ENCODE peak calls at places on chromosomes 6 and 20, in ten cellular contexts. Z, Y, T, C, O, A, L, X, U and H are unnamed samples.

GRCh38 chr20:48230251-48230650 is 445.0 kb upstream of the SULF2 start:
- DNase-seq in Z (no peak), T (no peak), U (no peak), Y (no peak), C (no peak), A (no peak), L (no peak), O (no peak), X (no peak), H (no peak)

GRCh38 chr20:9032758-9033157 is 36.1 kb upstream of the PLCB4 start:
- DNase-seq in C (no peak), T (no peak), X (no peak), A (no peak), Z (no peak), O (no peak), L (no peak), U (no peak), Y (no peak), H (no peak)

GRCh38 chr6:75568100-75568499 is 33.6 kb upstream of the SENP6 start:
- DNase-seq in C (no peak), O (no peak), U (no peak), T (no peak), Y (no peak), L (no peak), Z (no peak), X (no peak), A (no peak), H (no peak)

GRCh38 chr6:113060664-113061063 is 713.5 kb downstream of the RFPL4B start:
- DNase-seq in Y (no peak), O (no peak), U (no peak), C (no peak), A (no peak), Z (no peak), T (no peak), X (no peak), L (no peak), H (no peak)

GRCh38 chr6:99241905-99242534 is 107.5 kb downstream of the FAXC start:
- DNase-seq in T (peak), U (peak), L (no peak), Z (peak), O (no peak), C (no peak), X (no peak), A (peak), Y (no peak), H (peak)

GRCh38 chr6:105373481-105373880 is 29.4 kb downstream of the PREP start:
- DNase-seq in Y (no peak), L (no peak), X (peak), Z (no peak), O (no peak), C (no peak), U (no peak), A (no peak), T (no peak), H (no peak)

GRCh38 chr20:60572991-60573390 is 614.8 kb downstream of the CDH26 start:
- DNase-seq in O (no peak), Y (no peak), X (no peak), L (no peak), A (no peak), T (no peak), U (no peak), Z (no peak), C (no peak), H (no peak)

GRCh38 chr6:133553652-133554051 is 312.5 kb downstream of the EYA4 start:
- DNase-seq in Z (peak), X (no peak), Y (no peak), C (peak), U (peak), A (peak), T (peak), L (no peak), O (peak), H (peak)

GRCh38 chr6:63636516-63636968 is 940 bp downstream of the PHF3 start:
- DNase-seq in L (peak), U (peak), O (peak), Z (peak), C (peak), T (peak), A (no peak), X (peak), Y (peak), H (peak)

GRCh38 chr20:59148713-59149493 is 14.7 kb upstream of the ZNF831 start:
- DNase-seq in T (no peak), C (no peak), O (no peak), L (no peak), Y (no peak), X (no peak), A (no peak), U (no peak), Z (no peak), H (no peak)

GRCh38 chr6:158033751-158034702 is 52.4 kb downstream of the SYNJ2 start:
- DNase-seq in L (no peak), T (peak), X (no peak), Y (no peak), C (no peak), Z (no peak), U (no peak), A (no peak), O (no peak), H (peak)

GRCh38 chr6:33324139-33324538 is 6.6 kb upstream of the ZBTB22 start:
- DNase-seq in U (no peak), Z (no peak), A (no peak), C (no peak), O (no peak), Y (no peak), T (no peak), L (no peak), X (no peak), H (no peak)

GRCh38 chr6:119728935-119729334 is 379.4 kb upstream of the MAN1A1 start:
- DNase-seq in Z (no peak), L (no peak), T (no peak), X (no peak), U (no peak), Y (no peak), C (no peak), A (no peak), O (no peak), H (no peak)

GRCh38 chr20:59082981-59083380 is 40.4 kb upstream of the PRELID3B start:
- DNase-seq in U (no peak), A (no peak), T (no peak), Z (peak), O (no peak), C (no peak), Y (no peak), L (no peak), X (no peak), H (no peak)

GRCh38 chr20:14259691-14260090 is 77.7 kb downstream of the FLRT3 start:
- DNase-seq in C (no peak), Y (no peak), Z (peak), X (no peak), U (no peak), L (no peak), O (no peak), T (no peak), A (no peak), H (no peak)

GRCh38 chr6:107670792-107671199 is 153.3 kb downstream of the SCML4 start:
- DNase-seq in X (no peak), U (peak), Z (peak), A (no peak), Y (no peak), T (no peak), C (no peak), O (peak), L (no peak), H (peak)

GRCh38 chr6:56226946-56227879 is 20.2 kb downstream of the COL21A1 start:
- DNase-seq in Y (no peak), U (no peak), Z (peak), L (no peak), C (no peak), T (no peak), A (no peak), O (no peak), X (no peak), H (peak)

GRCh38 chr20:48679603-48680002 is 148.2 kb downstream of the PREX1 start:
- DNase-seq in C (no peak), L (no peak), U (peak), A (no peak), X (no peak), T (no peak), O (no peak), Z (peak), Y (no peak), H (no peak)

GRCh38 chr20:43442310-43442880 is 15.3 kb upstream of the SRSF6 start:
- DNase-seq in C (no peak), X (no peak), U (peak), Y (no peak), A (no peak), T (no peak), O (no peak), Z (peak), L (no peak), H (peak)

GRCh38 chr20:61411743-61412142 is 159.7 kb downstream of the CDH4 start:
- DNase-seq in O (no peak), Y (no peak), Z (no peak), X (no peak), C (no peak), T (no peak), A (no peak), L (no peak), U (no peak), H (no peak)

GRCh38 chr6:126170875-126171489 is 168.9 kb upstream of the CENPW start:
- DNase-seq in Y (no peak), C (no peak), Z (peak), A (no peak), L (no peak), X (no peak), T (no peak), O (no peak), U (peak), H (peak)

GRCh38 chr6:12851123-12851695 is 134.6 kb downstream of the PHACTR1 start:
- DNase-seq in U (peak), Z (no peak), L (no peak), Y (no peak), O (no peak), X (no peak), T (no peak), C (no peak), A (no peak), H (peak)

GRCh38 chr6:56724455-56724854 is 81.8 kb upstream of the DST start:
- DNase-seq in X (no peak), L (no peak), A (no peak), O (no peak), T (no peak), C (no peak), Y (no peak), U (no peak), Z (no peak), H (no peak)

GRCh38 chr6:10154251-10154650 is 260.6 kb downstream of the TFAP2A start:
- DNase-seq in L (no peak), T (no peak), U (no peak), Z (no peak), A (no peak), Y (no peak), X (no peak), O (no peak), C (no peak), H (no peak)

GRCh38 chr20:45070932-45071632 is 29.8 kb downstream of the KCNS1 start:
- DNase-seq in T (no peak), X (no peak), L (no peak), U (no peak), A (no peak), Y (no peak), O (no peak), Z (peak), C (no peak), H (peak)

GRCh38 chr20:24153101-24154040 is 164.8 kb upstream of the GGTLC1 start:
- DNase-seq in L (no peak), X (no peak), U (no peak), C (no peak), O (no peak), T (no peak), Y (no peak), A (no peak), Z (no peak), H (no peak)

GRCh38 chr6:20960067-20960466 is 425.8 kb downstream of the CDKAL1 start:
- DNase-seq in U (peak), Y (no peak), O (no peak), T (no peak), A (no peak), X (no peak), Z (no peak), L (no peak), C (no peak), H (no peak)

GRCh38 chr20:47857142-47857993 is 72.1 kb upstream of the SULF2 start:
- DNase-seq in O (peak), L (no peak), C (peak), T (no peak), Z (no peak), X (peak), U (no peak), Y (no peak), A (no peak), H (peak)

GRCh38 chr6:32668226-32668747 is 1.8 kb upstream of the HLA-DQB1 start:
- DNase-seq in L (peak), A (no peak), Z (peak), T (peak), X (peak), Y (no peak), C (no peak), U (peak), O (peak), H (peak)

DNA sequence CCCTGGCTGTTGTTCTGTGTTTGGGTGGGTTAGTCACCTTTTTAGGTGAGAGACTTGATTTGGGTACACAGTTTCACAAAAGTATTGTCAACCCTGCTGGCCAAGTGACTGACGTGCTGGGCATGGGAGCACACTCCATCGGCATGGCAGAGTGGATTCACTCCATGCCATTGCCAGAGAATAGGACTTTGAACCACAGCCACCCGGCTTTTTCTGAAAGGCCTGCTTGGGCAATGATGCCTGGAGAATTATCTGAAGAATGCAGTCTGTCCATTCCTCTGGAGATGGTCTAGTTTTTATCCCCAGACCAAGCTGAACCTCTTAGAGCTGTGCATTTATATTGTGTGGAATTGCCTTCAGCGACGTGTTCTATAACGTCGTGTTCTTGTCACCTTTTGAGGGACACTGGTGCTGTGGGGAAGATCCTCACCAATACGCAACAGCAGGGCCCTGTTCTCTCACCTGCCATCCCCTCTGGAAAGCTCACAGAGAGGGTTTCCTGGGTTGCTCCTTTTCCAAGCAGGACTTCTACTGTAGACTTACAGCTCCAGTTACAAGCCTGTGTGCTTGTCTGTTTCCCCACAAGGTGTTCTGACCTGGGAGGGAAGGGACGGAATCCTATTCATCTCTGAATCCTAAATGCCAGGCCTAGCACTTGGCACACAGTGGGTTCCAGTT is 183.4 kb upstream of the AKAP12 start:
- DNase-seq in U (no peak), X (no peak), O (no peak), T (no peak), Y (no peak), L (no peak), Z (no peak), C (peak), A (no peak), H (no peak)
- H3K27ac ChIP-seq in U (no peak), X (no peak), O (no peak), T (no peak), Y (no peak), L (no peak), Z (no peak), C (no peak), A (no peak), H (peak)

DNA sequence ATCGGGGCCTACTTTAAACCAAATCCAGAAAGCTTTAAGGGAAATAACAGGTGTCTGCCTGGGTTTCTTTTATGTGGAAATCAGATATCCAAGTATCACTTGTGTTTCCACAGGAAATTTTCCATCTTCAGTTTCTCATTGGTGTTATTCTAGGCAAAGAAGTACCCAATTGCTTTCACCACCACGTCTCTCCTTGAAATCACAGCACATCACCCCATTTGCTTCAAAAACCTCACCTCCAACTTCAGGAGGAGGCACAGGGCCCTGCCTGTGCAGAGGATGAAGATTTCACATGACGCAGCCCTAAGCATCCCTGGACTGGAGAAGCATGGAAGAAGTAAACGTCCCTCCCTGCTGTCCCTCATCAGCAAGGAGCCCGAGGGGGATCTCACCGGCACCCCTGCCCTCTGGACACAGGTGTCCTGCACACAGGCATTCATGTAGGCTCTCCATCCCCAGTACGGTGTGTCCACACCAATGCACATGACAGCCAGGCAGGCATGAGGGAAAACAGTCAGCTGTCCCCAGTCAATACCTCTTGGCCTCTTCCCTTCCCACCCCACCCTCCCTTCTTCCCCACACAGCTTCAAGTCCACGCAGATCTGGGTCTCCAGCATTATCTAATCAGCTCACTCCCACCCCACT is 182.2 kb downstream of the TBXT start:
- DNase-seq in A (no peak), C (no peak), U (no peak), L (no peak), O (no peak), Z (no peak), X (no peak), Y (no peak), T (no peak), H (no peak)
- H3K4me3 ChIP-seq in A (peak), C (peak), U (peak), L (no peak), O (no peak), Z (no peak), X (no peak), Y (no peak), T (peak), H (no peak)

DNA sequence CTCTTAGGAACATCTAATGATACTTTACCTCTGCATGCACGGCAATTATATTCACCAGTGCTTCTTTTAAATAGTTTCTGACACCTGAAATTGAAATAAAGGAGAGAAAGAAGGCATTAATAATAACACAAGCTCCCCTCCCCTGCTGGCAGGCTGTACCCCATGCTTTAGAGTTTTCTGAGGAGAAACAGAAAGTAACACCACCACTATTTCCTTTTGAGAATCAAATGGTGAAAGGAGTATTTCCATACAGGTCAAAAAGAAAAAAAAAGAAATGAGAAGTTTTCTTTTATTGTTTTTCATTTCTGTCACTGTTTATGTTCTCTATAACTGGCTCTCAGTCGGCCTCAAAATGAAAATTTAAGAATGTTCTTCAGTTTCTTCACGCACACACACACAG is 108.1 kb downstream of the IRF4 start:
- DNase-seq in T (no peak), O (no peak), Y (no peak), L (no peak), A (no peak), U (no peak), X (no peak), C (no peak), Z (no peak), H (no peak)
- TF ChIP-seq CTCF in T (no peak), O (no peak), Y (no peak), L (no peak), A (no peak), U (no peak), X (no peak), C (no peak), Z (no peak), H (no peak)

GRCh38 chr6:111572216-111572706 is 33.4 kb downstream of the TRAF3IP2 start:
- DNase-seq in X (no peak), U (no peak), L (no peak), C (no peak), A (no peak), Y (no peak), O (no peak), T (no peak), Z (no peak), H (no peak)
- H3K27ac ChIP-seq in X (peak), U (no peak), L (peak), C (no peak), A (no peak), Y (no peak), O (no peak), T (peak), Z (no peak), H (no peak)